ENCODE peak calls at places on chromosomes 6 and 20, in five cellular contexts. One of them, this sample, is unnamed.

GRCh38 chr20:7285918-7286556 is 518.6 kb downstream of the BMP2 start:
- DNase-seq in H1: peak; percentile 77
- DNase-seq in GM12878: peak; percentile 12
- DNase-seq in endothelial cell of umbilical vein: peak; percentile 88
- DNase-seq in WTC11: peak; percentile 62
- DNase-seq in this sample: peak; percentile 13

GRCh38 chr6:36116480-36116879 is 13.8 kb upstream of the MAPK13 start:
- DNase-seq in WTC11: no peak
- DNase-seq in endothelial cell of umbilical vein: no peak
- DNase-seq in GM12878: no peak
- DNase-seq in H1: no peak
- DNase-seq in this sample: no peak

GRCh38 chr6:113982055-113982550 is 11.2 kb upstream of the HDAC2 start:
- DNase-seq in GM12878: no peak
- DNase-seq in H1: no peak
- DNase-seq in WTC11: no peak
- DNase-seq in endothelial cell of umbilical vein: no peak
- DNase-seq in this sample: no peak

GRCh38 chr6:56364482-56365313 is 117.3 kb upstream of the COL21A1 start:
- DNase-seq in H1: no peak
- DNase-seq in GM12878: no peak
- DNase-seq in WTC11: no peak
- DNase-seq in endothelial cell of umbilical vein: peak; percentile 48
- DNase-seq in this sample: no peak

GRCh38 chr6:159953091-159953581 is 15.7 kb upstream of the IGF2R start:
- DNase-seq in GM12878: no peak
- DNase-seq in H1: no peak
- DNase-seq in WTC11: no peak
- DNase-seq in endothelial cell of umbilical vein: peak; percentile 21
- DNase-seq in this sample: no peak

GRCh38 chr20:47642118-47642517 is 140.4 kb downstream of the NCOA3 start:
- DNase-seq in WTC11: no peak
- DNase-seq in endothelial cell of umbilical vein: no peak
- DNase-seq in H1: no peak
- DNase-seq in GM12878: no peak
- DNase-seq in this sample: no peak

GRCh38 chr20:4011226-4011975 is 4.0 kb downstream of the RNF24 start:
- DNase-seq in GM12878: no peak
- DNase-seq in endothelial cell of umbilical vein: no peak
- DNase-seq in WTC11: no peak
- DNase-seq in H1: no peak
- DNase-seq in this sample: no peak

GRCh38 chr20:9507544-9508239 is 6.7 kb upstream of the LAMP5 start:
- DNase-seq in endothelial cell of umbilical vein: no peak
- DNase-seq in H1: peak; percentile 66
- DNase-seq in GM12878: no peak
- DNase-seq in WTC11: peak; percentile 33
- DNase-seq in this sample: no peak

DNA sequence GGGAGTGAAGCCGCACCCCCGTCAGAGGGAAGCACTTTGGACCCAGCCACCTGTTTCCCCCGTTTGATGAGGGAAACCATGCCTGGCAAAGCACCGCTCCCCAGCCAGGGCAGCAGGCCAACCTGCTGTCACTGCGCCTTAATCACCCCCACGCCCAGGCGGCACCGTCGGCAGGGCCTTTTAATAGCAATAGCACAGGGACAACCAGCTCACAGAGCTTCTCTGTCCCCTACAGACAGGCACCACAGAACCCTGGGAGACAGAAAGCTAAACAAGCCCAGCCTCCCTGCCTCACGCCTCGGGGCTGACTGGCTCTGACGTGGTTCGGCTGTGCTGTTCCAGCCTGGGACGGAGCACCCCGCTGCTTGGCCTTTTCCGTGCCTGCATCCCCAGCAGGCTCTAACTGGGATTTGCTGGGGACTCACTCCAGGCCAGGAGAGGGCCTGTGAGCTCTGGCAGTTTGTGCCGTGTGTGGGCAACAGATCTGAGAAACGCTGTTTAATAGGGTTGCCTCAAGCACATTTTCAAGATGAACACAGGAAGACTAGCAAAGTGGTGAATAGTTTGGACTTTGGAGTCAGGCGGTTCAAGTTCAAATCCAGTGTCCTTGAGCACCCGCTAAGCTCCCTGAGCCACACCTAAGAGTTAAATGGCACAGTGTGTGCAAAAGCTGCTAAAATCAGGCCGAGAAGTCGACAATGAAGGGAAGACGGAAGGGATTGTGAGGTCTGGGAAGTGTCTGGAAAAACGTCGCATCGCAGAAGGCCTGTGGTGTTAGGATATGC is 223.8 kb downstream of the NRN1 start:
- DNase-seq in H1: no peak
- DNase-seq in GM12878: no peak
- DNase-seq in WTC11: no peak
- DNase-seq in endothelial cell of umbilical vein: no peak
- DNase-seq in this sample: no peak
- TF ChIP-seq MAX in H1: no peak
- TF ChIP-seq MAX in GM12878: no peak
- TF ChIP-seq MAX in WTC11: no peak
- TF ChIP-seq MAX in endothelial cell of umbilical vein: no peak
- TF ChIP-seq MAX in this sample: no peak

GRCh38 chr6:37838209-37838921 is 18.8 kb downstream of the ZFAND3 start:
- DNase-seq in endothelial cell of umbilical vein: no peak
- DNase-seq in WTC11: no peak
- DNase-seq in H1: no peak
- DNase-seq in GM12878: no peak
- DNase-seq in this sample: no peak
- TF ChIP-seq MAX in endothelial cell of umbilical vein: no peak
- TF ChIP-seq MAX in WTC11: no peak
- TF ChIP-seq MAX in H1: no peak
- TF ChIP-seq MAX in GM12878: no peak
- TF ChIP-seq MAX in this sample: no peak

GRCh38 chr20:51085761-51086160 is 62.9 kb upstream of the KCNG1 start:
- DNase-seq in WTC11: no peak
- DNase-seq in GM12878: no peak
- DNase-seq in endothelial cell of umbilical vein: no peak
- DNase-seq in H1: no peak
- DNase-seq in this sample: peak; percentile 25
- TF ChIP-seq MAX in WTC11: no peak
- TF ChIP-seq MAX in GM12878: no peak
- TF ChIP-seq MAX in endothelial cell of umbilical vein: no peak
- TF ChIP-seq MAX in H1: no peak
- TF ChIP-seq MAX in this sample: no peak

DNA sequence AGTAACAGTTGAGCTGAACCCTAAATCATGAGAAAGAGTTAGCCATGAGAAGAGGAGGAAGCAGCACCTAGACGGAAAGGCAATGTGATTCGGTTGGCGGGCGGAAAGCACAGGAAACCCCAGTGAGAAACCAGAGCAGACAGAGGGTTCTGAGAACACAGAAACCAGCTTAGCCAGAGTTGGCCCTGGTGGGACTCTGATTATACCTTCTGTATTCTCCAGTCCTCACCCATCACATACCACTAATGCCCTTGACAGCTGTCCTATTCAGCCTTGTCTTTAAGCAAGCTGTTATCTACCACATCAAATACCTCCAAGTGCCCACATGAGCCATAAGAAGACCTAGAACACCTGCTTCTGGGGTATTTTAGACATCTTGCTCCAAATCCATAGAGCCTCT is 58.9 kb upstream of the LRRC1 start:
- DNase-seq in endothelial cell of umbilical vein: no peak
- DNase-seq in GM12878: no peak
- DNase-seq in H1: no peak
- DNase-seq in WTC11: no peak
- DNase-seq in this sample: no peak
- TF ChIP-seq MAX in endothelial cell of umbilical vein: no peak
- TF ChIP-seq MAX in GM12878: no peak
- TF ChIP-seq MAX in H1: no peak
- TF ChIP-seq MAX in WTC11: no peak
- TF ChIP-seq MAX in this sample: no peak

GRCh38 chr20:34553366-34553867 is 5.1 kb upstream of the MAP1LC3A start:
- DNase-seq in GM12878: no peak
- DNase-seq in H1: no peak
- DNase-seq in WTC11: no peak
- DNase-seq in endothelial cell of umbilical vein: no peak
- DNase-seq in this sample: no peak
- TF ChIP-seq MAX in GM12878: no peak
- TF ChIP-seq MAX in H1: no peak
- TF ChIP-seq MAX in WTC11: no peak
- TF ChIP-seq MAX in endothelial cell of umbilical vein: no peak
- TF ChIP-seq MAX in this sample: no peak

DNA sequence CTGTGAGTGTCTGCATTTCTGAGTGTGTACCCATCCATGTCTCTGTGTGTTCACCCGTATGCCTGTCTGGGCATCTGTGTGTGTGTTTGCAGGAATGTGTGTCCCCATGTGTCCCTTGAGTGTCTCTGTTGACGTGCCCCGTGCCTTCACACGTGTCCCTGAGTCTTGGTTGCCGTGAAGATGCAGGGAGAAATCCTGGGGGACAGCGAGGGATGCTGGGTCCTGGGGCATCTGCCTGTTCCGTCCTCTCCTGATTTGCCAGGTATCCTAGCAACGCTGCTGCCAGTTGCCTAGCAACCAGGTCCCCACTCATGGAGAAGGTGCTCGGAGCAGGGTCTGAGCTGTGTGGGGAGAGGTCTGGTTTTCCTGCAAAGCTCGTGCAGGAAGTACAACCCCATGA is 6.0 kb upstream of the LKAAEAR1 start:
- DNase-seq in endothelial cell of umbilical vein: no peak
- DNase-seq in WTC11: no peak
- DNase-seq in GM12878: no peak
- DNase-seq in H1: no peak
- DNase-seq in this sample: no peak
- TF ChIP-seq MAX in endothelial cell of umbilical vein: no peak
- TF ChIP-seq MAX in WTC11: no peak
- TF ChIP-seq MAX in GM12878: no peak
- TF ChIP-seq MAX in H1: no peak
- TF ChIP-seq MAX in this sample: no peak

DNA sequence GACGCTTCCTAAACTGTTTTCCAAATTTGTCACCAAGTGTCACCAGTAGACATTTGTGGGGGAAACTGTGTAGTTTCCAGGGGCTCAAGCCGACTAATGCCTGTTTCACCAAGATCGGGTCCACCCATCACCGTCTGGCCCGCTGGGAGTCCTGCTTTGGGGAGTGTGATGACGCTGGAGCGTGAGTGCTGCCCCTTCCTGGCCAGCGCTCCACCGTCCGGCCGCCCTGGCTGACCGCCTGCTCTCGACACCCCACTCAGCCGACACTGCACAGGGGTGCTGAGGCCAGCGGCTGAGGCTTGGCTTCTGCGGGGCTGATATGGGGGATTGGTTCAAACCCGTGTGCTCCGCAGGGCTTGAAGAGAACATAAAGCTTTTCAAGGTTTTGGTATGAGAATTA is 160.1 kb downstream of the SMOC2 start:
- DNase-seq in H1: no peak
- DNase-seq in GM12878: no peak
- DNase-seq in endothelial cell of umbilical vein: no peak
- DNase-seq in WTC11: no peak
- DNase-seq in this sample: no peak
- TF ChIP-seq MAX in H1: no peak
- TF ChIP-seq MAX in GM12878: no peak
- TF ChIP-seq MAX in endothelial cell of umbilical vein: no peak
- TF ChIP-seq MAX in WTC11: no peak
- TF ChIP-seq MAX in this sample: no peak

DNA sequence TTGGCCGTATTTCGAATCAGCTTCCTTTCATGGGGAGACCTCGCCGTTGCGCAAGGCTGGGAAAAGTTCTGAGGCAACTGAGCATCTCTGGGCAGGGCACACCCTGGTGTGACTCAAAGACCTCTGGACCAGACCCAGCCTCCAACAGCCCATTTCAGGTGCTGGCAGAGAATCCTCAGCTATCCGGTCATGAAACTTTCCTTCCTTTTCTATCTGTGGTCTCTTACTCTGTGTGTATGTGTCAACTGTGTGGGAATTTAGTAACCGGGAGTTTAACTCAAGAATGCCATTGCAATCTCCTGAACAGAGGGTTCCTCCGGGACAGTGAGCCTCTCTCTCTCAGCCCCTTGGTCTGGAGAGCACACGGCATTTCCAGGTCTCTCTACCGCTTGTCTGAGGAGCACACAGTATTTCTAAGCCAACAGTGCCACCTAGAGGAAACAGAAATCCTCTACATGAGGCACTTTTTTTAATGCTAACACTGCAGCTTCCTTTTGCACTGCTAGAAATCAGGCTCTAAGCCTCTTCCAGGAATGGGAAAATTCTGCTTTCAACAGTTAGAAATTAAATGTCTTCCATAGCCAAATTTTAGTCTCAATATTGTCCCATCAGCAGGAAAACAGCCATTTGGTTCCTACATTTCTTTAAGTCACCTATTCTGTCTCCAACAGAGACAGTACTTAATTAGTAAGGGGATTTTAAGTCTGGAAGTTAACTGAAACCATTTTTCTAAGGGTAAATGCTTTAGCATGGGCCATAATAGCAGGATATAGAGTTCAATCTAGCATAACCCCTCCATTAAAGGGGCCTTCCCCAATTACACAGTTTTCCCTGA is 32.7 kb downstream of the PLN start:
- DNase-seq in WTC11: peak; percentile 26
- DNase-seq in GM12878: no peak
- DNase-seq in H1: no peak
- DNase-seq in endothelial cell of umbilical vein: peak; percentile 68
- DNase-seq in this sample: peak; percentile 13
- TF ChIP-seq MAX in WTC11: no peak
- TF ChIP-seq MAX in GM12878: no peak
- TF ChIP-seq MAX in H1: peak; percentile 22
- TF ChIP-seq MAX in endothelial cell of umbilical vein: no peak
- TF ChIP-seq MAX in this sample: no peak

DNA sequence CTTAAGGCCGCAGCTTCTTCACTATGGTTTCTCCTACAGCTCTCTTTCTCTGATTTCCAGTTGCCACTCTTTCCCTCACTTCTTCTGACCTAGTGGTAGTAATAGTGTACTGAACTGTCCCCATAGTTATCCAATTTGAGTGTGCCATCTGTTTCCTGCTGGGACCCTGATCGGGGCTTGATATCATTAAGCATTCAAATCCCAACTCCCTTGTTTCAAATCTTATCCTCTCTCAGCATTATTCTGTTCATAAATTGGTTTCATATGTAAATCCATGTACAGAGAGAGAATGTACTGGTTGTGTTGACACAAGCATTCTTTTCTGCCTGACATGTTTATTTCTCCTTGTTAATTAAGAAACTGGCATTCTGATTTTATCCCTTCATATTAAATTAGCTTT is 84.5 kb upstream of the PROKR2 start:
- DNase-seq in WTC11: no peak
- DNase-seq in endothelial cell of umbilical vein: no peak
- DNase-seq in H1: no peak
- DNase-seq in GM12878: no peak
- DNase-seq in this sample: no peak
- TF ChIP-seq MAX in WTC11: no peak
- TF ChIP-seq MAX in endothelial cell of umbilical vein: no peak
- TF ChIP-seq MAX in H1: no peak
- TF ChIP-seq MAX in GM12878: no peak
- TF ChIP-seq MAX in this sample: no peak

DNA sequence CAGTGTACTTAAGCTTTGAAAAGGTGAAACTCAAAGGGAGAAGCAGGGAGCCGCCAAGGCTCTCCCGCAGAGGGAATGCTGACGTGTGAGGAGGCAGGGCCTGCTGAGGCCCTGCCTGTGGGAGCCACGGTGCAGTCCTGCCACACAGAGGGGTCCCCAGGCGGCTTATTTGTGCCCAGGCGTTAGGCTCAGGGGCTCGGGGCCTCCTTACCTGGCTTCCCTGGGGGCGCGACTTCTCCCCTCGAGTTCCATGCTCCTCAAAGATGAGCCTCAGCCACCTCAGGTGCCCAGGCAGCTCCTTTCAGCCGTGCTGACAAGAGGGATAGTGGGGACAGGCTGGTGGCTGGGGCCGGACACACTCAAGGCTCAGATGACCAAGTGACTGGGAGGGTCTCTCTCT is 2.2 kb upstream of the KIF25 start:
- DNase-seq in H1: peak; percentile 45
- DNase-seq in GM12878: no peak
- DNase-seq in WTC11: no peak
- DNase-seq in endothelial cell of umbilical vein: no peak
- DNase-seq in this sample: no peak
- TF ChIP-seq MAX in H1: no peak
- TF ChIP-seq MAX in GM12878: no peak
- TF ChIP-seq MAX in WTC11: no peak
- TF ChIP-seq MAX in endothelial cell of umbilical vein: no peak
- TF ChIP-seq MAX in this sample: no peak